ENCODE peak calls at places on chromosomes 3 and 15, in ten cellular contexts. V, L, Z, I, H, C, E, P, N and R are unnamed samples.

GRCh38 chr3:188439080-188439479 is 285.1 kb downstream of the LPP start:
- DNase-seq in P (no peak), L (peak), H (peak), V (no peak), Z (peak), C (peak), N (no peak), I (no peak), E (peak), R (peak)

GRCh38 chr3:147412917-147413711 is 3.9 kb downstream of the ZIC1 start:
- DNase-seq in Z (no peak), N (no peak), L (no peak), E (no peak), C (no peak), I (peak), P (no peak), V (no peak), H (no peak), R (no peak)

GRCh38 chr15:46677491-46677890 is 1039.8 kb upstream of the SEMA6D start:
- DNase-seq in I (no peak), V (no peak), H (no peak), L (no peak), E (no peak), C (no peak), Z (peak), N (no peak), P (no peak), R (no peak)

GRCh38 chr3:30682434-30683155 is 76.2 kb downstream of the TGFBR2 start:
- DNase-seq in H (no peak), P (no peak), C (no peak), L (no peak), I (no peak), N (no peak), V (no peak), Z (no peak), E (no peak), R (no peak)

GRCh38 chr3:136682740-136683312 is 69.4 kb downstream of the STAG1 start:
- DNase-seq in P (no peak), Z (no peak), N (no peak), E (no peak), H (no peak), L (no peak), C (no peak), V (no peak), I (no peak), R (no peak)

GRCh38 chr3:45950686-45951600 is 7.7 kb downstream of the CXCR6 start:
- DNase-seq in V (no peak), Z (no peak), P (no peak), H (no peak), L (no peak), I (no peak), C (no peak), E (no peak), N (no peak), R (no peak)

GRCh38 chr15:78360426-78360825 is 20.3 kb downstream of the CRABP1 start:
- DNase-seq in P (peak), V (peak), N (no peak), E (no peak), I (no peak), Z (no peak), C (no peak), H (no peak), L (no peak), R (no peak)

GRCh38 chr3:179624471-179624870 is 19.9 kb downstream of the NDUFB5 start:
- DNase-seq in P (no peak), L (no peak), C (no peak), N (no peak), I (no peak), H (no peak), E (no peak), V (no peak), Z (no peak), R (no peak)

GRCh38 chr3:179806177-179806576 is 153.3 kb downstream of the USP13 start:
- DNase-seq in N (no peak), I (no peak), P (no peak), E (no peak), L (no peak), Z (no peak), H (no peak), V (no peak), C (no peak), R (no peak)

GRCh38 chr3:143256416-143256815 is 136.8 kb downstream of the CHST2 start:
- DNase-seq in C (no peak), Z (no peak), V (no peak), I (no peak), L (no peak), H (no peak), P (no peak), E (no peak), N (no peak), R (no peak)

GRCh38 chr3:159763466-159764210 is 225.0 kb upstream of the IL12A start:
- DNase-seq in N (no peak), H (peak), C (peak), Z (peak), E (peak), V (peak), I (peak), L (no peak), P (peak), R (peak)

GRCh38 chr15:62187910-62188309 is 22.8 kb upstream of the C2CD4B start:
- DNase-seq in N (no peak), L (no peak), P (no peak), Z (no peak), H (no peak), C (no peak), E (no peak), I (no peak), V (no peak), R (no peak)